ENCODE peak calls at places on chromosomes 5 and 9, in four cellular contexts. F, B, C and G are unnamed samples.

GRCh38 chr5:33601881-33602280 is 161.1 kb downstream of the TARS1 start:
- DNase-seq in C (no peak), F (no peak), B (no peak), G (no peak)

GRCh38 chr9:130642926-130643325 is 21.5 kb upstream of the PRDM12 start:
- DNase-seq in F (no peak), C (no peak), B (no peak), G (no peak)

GRCh38 chr9:90642570-90643539 is at the start of gene DIRAS2:
- DNase-seq in B (no peak), F (no peak), C (no peak), G (no peak)

GRCh38 chr9:134066546-134066922 is 1.3 kb downstream of the BRD3 start:
- DNase-seq in C (peak; percentile 46), F (no peak), B (no peak), G (no peak)

GRCh38 chr5:39547548-39548154 is 122.9 kb upstream of the DAB2 start:
- DNase-seq in B (no peak), C (peak; percentile 54), F (no peak), G (no peak)

GRCh38 chr9:129052592-129052991 is 16.2 kb downstream of the MIGA2 start:
- DNase-seq in F (no peak), B (no peak), C (no peak), G (no peak)

GRCh38 chr9:122033775-122034373 is 59.2 kb downstream of the TTLL11 start:
- DNase-seq in B (no peak), F (no peak), C (no peak), G (no peak)

GRCh38 chr5:33306758-33307157 is 134.0 kb upstream of the TARS1 start:
- DNase-seq in F (no peak), B (no peak), C (no peak), G (no peak)

GRCh38 chr5:139566611-139567010 is 5.5 kb downstream of the UBE2D2 start:
- DNase-seq in F (no peak), C (no peak), B (no peak), G (no peak)

GRCh38 chr5:90940227-90940995 is 381.8 kb downstream of the ADGRV1 start:
- DNase-seq in B (no peak), C (no peak), F (no peak), G (peak; percentile 73)

GRCh38 chr5:119379929-119380328 is 24.1 kb downstream of the TNFAIP8 start:
- DNase-seq in F (no peak), C (peak; percentile 55), B (no peak), G (no peak)

GRCh38 chr5:176481659-176482213 is 33.6 kb downstream of the FAF2 start:
- DNase-seq in C (peak; percentile 42), F (no peak), B (no peak), G (no peak)

GRCh38 chr5:161311965-161312364 is 234.6 kb downstream of the GABRB2 start:
- DNase-seq in F (no peak), C (no peak), B (no peak), G (no peak)

GRCh38 chr5:61842840-61843239 is 463.2 kb upstream of the KIF2A start:
- DNase-seq in C (no peak), F (no peak), B (no peak), G (no peak)

GRCh38 chr9:91077624-91078023 is 276.0 kb downstream of the SYK start:
- DNase-seq in C (no peak), B (no peak), F (no peak), G (no peak)

GRCh38 chr9:28770827-28771226 is 1197.5 kb upstream of the C9orf72 start:
- DNase-seq in C (no peak), B (no peak), F (no peak), G (no peak)

GRCh38 chr9:110977259-110977709 is 61.0 kb downstream of the LPAR1 start:
- DNase-seq in F (no peak), C (no peak), B (no peak), G (no peak)

GRCh38 chr9:36980148-36980974 is 53.7 kb downstream of the PAX5 start:
- DNase-seq in C (peak; percentile 35), F (no peak), B (no peak), G (no peak)

GRCh38 chr5:150144211-150144801 is 11.3 kb downstream of the PDGFRB start:
- DNase-seq in F (no peak), B (no peak), C (peak; percentile 55), G (no peak)

GRCh38 chr5:173056783-173057061 is 570 bp downstream of the CREBRF start:
- DNase-seq in C (peak; percentile 83), F (peak; percentile 60), B (no peak), G (no peak)

GRCh38 chr5:17042041-17042440 is 106.0 kb upstream of the MYO10 start:
- DNase-seq in B (no peak), F (no peak), C (no peak), G (no peak)

GRCh38 chr5:10518352-10518751 is 45.5 kb upstream of the ANKRD33B start:
- DNase-seq in C (no peak), B (no peak), F (no peak), G (no peak)

GRCh38 chr5:80668016-80668969 is 13.5 kb upstream of the DHFR start:
- DNase-seq in F (peak; percentile 25), B (no peak), C (no peak), G (no peak)

GRCh38 chr5:1386274-1386717 is 41.4 kb upstream of the CLPTM1L start:
- DNase-seq in F (peak; percentile 78), B (peak; percentile 14), C (peak; percentile 23), G (no peak)

GRCh38 chr5:52922384-52922783 is 66.8 kb upstream of the ITGA2 start:
- DNase-seq in B (peak; percentile 47), C (no peak), F (no peak), G (no peak)

GRCh38 chr9:127361561-127361960 is 35.4 kb upstream of the SLC2A8 start:
- DNase-seq in B (peak; percentile 22), C (peak; percentile 16), F (peak; percentile 19), G (peak; percentile 15)

GRCh38 chr9:127362829-127363228 is 34.1 kb upstream of the SLC2A8 start:
- DNase-seq in B (no peak), C (no peak), F (no peak), G (no peak)

GRCh38 chr9:127358770-127359169 is 38.2 kb upstream of the SLC2A8 start:
- DNase-seq in F (no peak), B (no peak), C (no peak), G (no peak)

GRCh38 chr9:127360205-127360604 is 36.8 kb upstream of the SLC2A8 start:
- DNase-seq in F (no peak), C (peak; percentile 21), B (no peak), G (no peak)

DNA sequence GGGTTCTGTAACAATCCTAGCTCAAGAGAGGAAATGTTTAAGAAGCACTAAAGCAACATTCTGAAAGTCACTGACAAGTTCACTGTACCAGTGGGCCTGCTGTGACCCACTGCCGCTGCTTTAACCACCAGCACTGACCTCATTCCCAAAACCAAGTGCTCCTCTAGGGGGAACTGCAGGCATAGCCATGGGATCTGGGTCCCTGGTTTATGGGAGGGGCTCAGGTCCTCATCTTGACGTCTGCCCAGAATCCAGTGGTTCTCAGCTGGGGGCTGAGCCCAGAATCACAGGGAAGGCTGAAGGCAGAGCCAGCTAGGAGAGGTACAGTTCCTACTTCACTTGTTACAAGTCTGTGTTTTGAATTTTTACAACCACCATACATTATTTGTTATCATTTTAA is 36.1 kb upstream of the SLC2A8 start:
- DNase-seq in B (peak; percentile 7), F (no peak), C (peak; percentile 57), G (no peak)
- TF ChIP-seq SPI1 in B (no peak), F (no peak), C (no peak), G (no peak)

GRCh38 chr5:167530548-167530947 is 760.9 kb upstream of the WWC1 start:
- DNase-seq in B (no peak), F (no peak), C (no peak), G (no peak)
- TF ChIP-seq SPI1 in B (no peak), F (no peak), C (no peak), G (no peak)

GRCh38 chr9:34991833-34992375 is 2.4 kb downstream of the DNAJB5 start:
- DNase-seq in F (no peak), B (no peak), C (peak; percentile 36), G (no peak)
- TF ChIP-seq SPI1 in F (no peak), B (no peak), C (no peak), G (no peak)

GRCh38 chr9:137311971-137312851 is 10.1 kb upstream of the NRARP start:
- DNase-seq in C (peak; percentile 9), B (no peak), F (peak; percentile 19), G (no peak)

GRCh38 chr9:137310190-137311052 is 8.3 kb upstream of the NRARP start:
- DNase-seq in F (peak; percentile 30), C (peak; percentile 44), B (no peak), G (no peak)

GRCh38 chr9:137309368-137310189 is 7.5 kb upstream of the NRARP start:
- DNase-seq in B (no peak), F (peak; percentile 22), C (peak; percentile 13), G (no peak)

GRCh38 chr9:137312852-137313325 is 10.8 kb upstream of the NRARP start:
- DNase-seq in F (peak; percentile 24), B (no peak), C (peak; percentile 10), G (no peak)

DNA sequence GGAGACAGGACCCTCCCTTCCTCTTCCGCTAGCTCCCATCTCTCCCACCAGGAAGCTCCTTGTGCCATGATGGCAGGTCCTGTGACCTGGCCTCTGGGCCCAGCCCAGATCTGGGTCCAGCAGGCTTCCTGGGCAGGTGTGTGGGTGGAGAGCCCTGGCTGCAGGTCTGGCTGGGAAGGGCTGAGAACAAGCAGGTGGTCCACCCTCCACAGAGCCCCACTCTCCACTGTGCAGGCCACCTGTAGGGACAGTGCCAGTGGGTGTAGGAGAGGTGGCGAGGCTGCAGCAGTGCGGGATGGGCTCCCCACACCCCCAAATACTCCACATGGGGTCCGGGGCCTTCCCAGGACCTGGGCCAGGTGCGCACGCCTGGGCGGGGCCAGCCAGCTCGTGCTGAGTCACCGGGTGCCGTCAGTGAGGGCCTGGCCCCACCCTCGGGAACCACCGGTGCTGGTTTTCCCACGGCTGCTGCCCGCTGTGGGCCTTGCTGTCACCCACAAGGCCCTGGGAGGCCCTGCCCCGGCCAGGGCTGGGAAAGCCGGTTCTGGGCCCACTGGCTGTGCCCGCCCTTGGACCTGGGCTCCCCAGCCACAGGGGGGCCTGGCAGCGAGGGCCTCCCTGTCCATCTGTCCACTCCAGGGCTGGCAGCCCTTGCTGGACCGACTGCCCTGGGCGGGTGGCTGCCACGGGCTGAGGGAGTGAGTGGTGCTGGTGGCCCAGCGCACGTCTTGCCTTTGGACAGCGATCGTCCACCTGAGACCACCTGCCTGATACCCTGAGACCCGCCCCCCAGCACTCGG is 9.3 kb upstream of the NRARP start:
- DNase-seq in C (peak; percentile 66), B (no peak), F (peak; percentile 20), G (no peak)
- TF ChIP-seq SPI1 in C (no peak), B (no peak), F (no peak), G (no peak)

GRCh38 chr5:108297042-108297596 is 84.8 kb downstream of the FBXL17 start:
- DNase-seq in C (no peak), B (no peak), F (no peak), G (no peak)

GRCh38 chr5:108295588-108296368 is 86.1 kb downstream of the FBXL17 start:
- DNase-seq in F (no peak), C (no peak), B (no peak), G (no peak)
- TF ChIP-seq SPI1 in F (no peak), C (no peak), B (no peak), G (no peak)

DNA sequence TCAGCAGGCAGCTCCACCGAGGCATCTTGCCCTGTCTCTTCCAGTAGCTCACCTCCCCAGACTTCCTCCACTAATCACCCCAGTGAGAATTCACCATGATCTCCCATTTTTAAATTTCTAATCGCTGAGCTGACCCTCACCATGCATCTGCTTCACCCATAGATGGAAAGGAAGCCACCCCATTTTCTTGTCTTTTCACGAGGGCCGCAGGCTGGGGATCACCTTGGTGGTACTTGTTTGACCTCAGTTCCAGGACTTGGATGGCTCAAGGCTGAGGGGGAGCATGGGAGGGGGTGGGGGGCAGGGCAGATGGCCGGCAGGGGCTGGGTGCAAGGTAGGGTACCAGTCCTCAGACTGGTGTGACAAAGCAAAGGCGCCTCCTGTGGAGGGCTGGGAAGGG is 3.6 kb downstream of the PROP1 start:
- DNase-seq in B (no peak), C (no peak), F (no peak), G (no peak)
- TF ChIP-seq SPI1 in B (no peak), C (no peak), F (no peak), G (no peak)